ENCODE peak calls at places on chromosomes 3 and 15, in seven cellular contexts. D, O, S, V, T, N and Z are unnamed samples.

GRCh38 chr15:70436428-70436827 is 326.9 kb downstream of the UACA start:
- DNase-seq in D (no peak), O (peak), S (no peak), V (no peak), T (no peak), N (no peak), Z (no peak)

GRCh38 chr3:186095584-186096061 is 13.3 kb downstream of the ETV5 start:
- DNase-seq in D (no peak), O (no peak), S (peak), V (no peak), T (no peak), N (no peak), Z (no peak)

GRCh38 chr3:23758253-23758838 is 47.4 kb upstream of the UBE2E1 start:
- DNase-seq in D (no peak), O (no peak), S (no peak), V (no peak), T (no peak), N (no peak), Z (no peak)

GRCh38 chr15:34056921-34057320 is 17.9 kb upstream of the AVEN start:
- DNase-seq in D (no peak), O (no peak), S (no peak), V (no peak), T (no peak), N (no peak), Z (no peak)

GRCh38 chr3:16838561-16838960 is 46.2 kb upstream of the PLCL2 start:
- DNase-seq in D (no peak), O (no peak), S (peak), V (no peak), T (no peak), N (no peak), Z (no peak)

GRCh38 chr3:48966876-48967361 is 23.1 kb upstream of the P4HTM start:
- DNase-seq in D (no peak), O (no peak), S (no peak), V (no peak), T (no peak), N (no peak), Z (no peak)

GRCh38 chr15:64982472-64982871 is 7.2 kb downstream of the SPG21 start:
- DNase-seq in D (no peak), O (no peak), S (no peak), V (peak), T (no peak), N (no peak), Z (no peak)

GRCh38 chr3:40845916-40846315 is 321.2 kb downstream of the ZNF621 start:
- DNase-seq in D (no peak), O (no peak), S (no peak), V (no peak), T (no peak), N (no peak), Z (no peak)

GRCh38 chr3:107676469-107677309 is 153.9 kb downstream of the BBX start:
- DNase-seq in D (no peak), O (no peak), S (peak), V (peak), T (no peak), N (no peak), Z (no peak)

GRCh38 chr3:24017305-24017704 is 72.2 kb downstream of the NR1D2 start:
- DNase-seq in D (no peak), O (no peak), S (no peak), V (no peak), T (no peak), N (no peak), Z (no peak)

GRCh38 chr3:136626448-136626847 is 125.7 kb downstream of the STAG1 start:
- DNase-seq in D (no peak), O (no peak), S (no peak), V (no peak), T (no peak), N (no peak), Z (no peak)

GRCh38 chr15:66718220-66718988 is 16.4 kb downstream of the SMAD6 start:
- DNase-seq in D (no peak), O (no peak), S (no peak), V (no peak), T (no peak), N (no peak), Z (no peak)

GRCh38 chr3:61117045-61117898 is 134.0 kb downstream of the FHIT start:
- DNase-seq in D (no peak), O (no peak), S (no peak), V (no peak), T (no peak), N (no peak), Z (no peak)

GRCh38 chr3:159818399-159818798 is 170.2 kb upstream of the IL12A start:
- DNase-seq in D (no peak), O (no peak), S (peak), V (peak), T (no peak), N (no peak), Z (no peak)

GRCh38 chr3:159818997-159819500 is 169.6 kb upstream of the IL12A start:
- DNase-seq in D (no peak), O (no peak), S (no peak), V (no peak), T (no peak), N (no peak), Z (no peak)

GRCh38 chr3:159816507-159816906 is 172.1 kb upstream of the IL12A start:
- DNase-seq in D (no peak), O (no peak), S (no peak), V (no peak), T (no peak), N (no peak), Z (no peak)

GRCh38 chr3:159817136-159817535 is 171.5 kb upstream of the IL12A start:
- DNase-seq in D (no peak), O (no peak), S (no peak), V (no peak), T (no peak), N (no peak), Z (no peak)

GRCh38 chr3:159817571-159817970 is 171.1 kb upstream of the IL12A start:
- DNase-seq in D (no peak), O (no peak), S (no peak), V (no peak), T (no peak), N (no peak), Z (no peak)
- TF ChIP-seq TAF1 in D (no peak), O (no peak), S (no peak), V (no peak), T (no peak), N (no peak), Z (no peak)

DNA sequence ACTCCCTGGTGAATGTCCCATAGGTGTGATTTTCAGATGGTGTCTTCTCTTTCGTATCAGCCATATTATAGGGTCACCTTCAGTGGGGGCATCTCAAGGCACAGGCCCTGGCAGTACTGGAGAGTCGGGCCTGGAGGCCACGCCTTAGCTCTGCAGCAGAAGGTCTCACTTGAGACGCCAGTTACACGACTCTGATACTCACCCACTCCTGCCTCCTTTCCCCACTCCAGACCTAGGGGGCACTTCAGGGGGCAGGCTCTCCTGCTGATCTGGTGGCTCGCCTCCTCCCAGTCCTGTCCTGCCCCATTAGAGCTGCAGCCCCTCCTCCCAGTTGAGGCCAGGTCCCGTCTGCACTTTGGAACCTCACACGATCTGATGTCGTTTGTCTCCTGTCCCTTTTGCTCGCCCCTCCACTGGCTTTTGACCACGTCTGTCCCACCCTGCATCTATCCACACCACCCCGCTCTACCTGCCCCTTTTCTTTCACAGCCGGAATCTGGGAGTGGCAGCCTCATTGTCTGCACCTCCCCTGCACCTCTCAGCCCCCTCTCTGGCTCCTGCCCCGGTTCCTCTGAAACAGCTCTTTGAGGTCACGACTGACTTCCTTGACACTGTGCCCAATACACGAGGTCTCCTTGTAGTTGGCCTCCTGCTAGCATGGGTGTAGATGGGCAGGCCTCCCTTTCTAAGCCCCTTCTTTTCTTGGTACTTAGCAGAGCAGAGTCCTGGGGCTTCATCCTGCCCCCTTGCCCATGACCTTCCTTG is 181.9 kb downstream of the NSMCE3 start:
- DNase-seq in D (no peak), O (no peak), S (no peak), V (no peak), T (no peak), N (no peak), Z (no peak)
- TF ChIP-seq TAF1 in D (no peak), O (no peak), S (no peak), V (no peak), T (no peak), N (no peak), Z (no peak)

GRCh38 chr3:130707914-130708601 is 38.6 kb downstream of the PIK3R4 start:
- DNase-seq in D (no peak), O (no peak), S (no peak), V (no peak), T (no peak), N (no peak), Z (no peak)
- TF ChIP-seq TAF1 in D (no peak), O (no peak), S (no peak), V (no peak), T (no peak), N (no peak), Z (no peak)

GRCh38 chr3:98892263-98892662 is 9.2 kb downstream of the DCBLD2 start:
- DNase-seq in D (no peak), O (no peak), S (no peak), V (no peak), T (no peak), N (no peak), Z (no peak)
- TF ChIP-seq TAF1 in D (no peak), O (no peak), S (no peak), V (no peak), T (no peak), N (no peak), Z (no peak)